ENCODE peak calls at places on chromosomes 2 and 18, in ten cellular contexts. J, L, F, Z, H, Q, V, G, D and T are unnamed samples.

GRCh38 chr18:48007955-48008701 is 77.7 kb upstream of the SMAD2 start:
- DNase-seq in J (no peak), L (peak; percentile 92), F (peak; percentile 49), Z (peak; percentile 84), H (peak; percentile 84), Q (peak; percentile 62), V (peak; percentile 16), G (peak; percentile 61), D (no peak), T (peak; percentile 70)

GRCh38 chr2:28904295-28904694 is 9.8 kb downstream of the WDR43 start:
- DNase-seq in J (no peak), L (no peak), F (no peak), Z (no peak), H (no peak), Q (peak; percentile 71), V (no peak), G (peak; percentile 53), D (no peak), T (peak; percentile 58)

GRCh38 chr2:71833855-71834554 is 313.7 kb downstream of the CYP26B1 start:
- DNase-seq in J (no peak), L (no peak), F (no peak), Z (no peak), H (no peak), Q (peak; percentile 44), V (no peak), G (peak; percentile 78), D (no peak), T (peak; percentile 98)

GRCh38 chr2:225438263-225438662 is 38.8 kb downstream of the NYAP2 start:
- DNase-seq in J (no peak), L (no peak), F (no peak), Z (no peak), H (no peak), Q (no peak), V (no peak), G (no peak), D (no peak), T (no peak)

GRCh38 chr18:58535340-58536186 is 93.3 kb downstream of the ALPK2 start:
- DNase-seq in J (no peak), L (no peak), F (no peak), Z (peak; percentile 70), H (no peak), Q (no peak), V (peak; percentile 43), G (no peak), D (no peak), T (no peak)

GRCh38 chr2:15749460-15750432 is 158.1 kb downstream of the DDX1 start:
- DNase-seq in J (no peak), L (peak; percentile 39), F (no peak), Z (no peak), H (no peak), Q (no peak), V (no peak), G (peak; percentile 24), D (no peak), T (no peak)

GRCh38 chr18:3791258-3791657 is 341.3 kb downstream of the TGIF1 start:
- DNase-seq in J (no peak), L (no peak), F (no peak), Z (no peak), H (no peak), Q (no peak), V (no peak), G (no peak), D (no peak), T (no peak)

GRCh38 chr2:26609839-26610277 is 31.3 kb downstream of the CIB4 start:
- DNase-seq in J (no peak), L (peak; percentile 20), F (peak; percentile 4), Z (no peak), H (no peak), Q (no peak), V (no peak), G (no peak), D (no peak), T (no peak)

GRCh38 chr18:48709371-48709770 is 170.5 kb downstream of the CTIF start:
- DNase-seq in J (no peak), L (no peak), F (no peak), Z (no peak), H (no peak), Q (no peak), V (no peak), G (no peak), D (no peak), T (no peak)

GRCh38 chr18:55235094-55235461 is 275.8 kb upstream of the CCDC68 start:
- DNase-seq in J (no peak), L (no peak), F (no peak), Z (no peak), H (no peak), Q (no peak), V (no peak), G (no peak), D (no peak), T (no peak)

GRCh38 chr2:20241973-20242726 is 17.2 kb upstream of the SDC1 start:
- DNase-seq in J (no peak), L (peak; percentile 67), F (peak; percentile 35), Z (peak; percentile 77), H (no peak), Q (no peak), V (no peak), G (no peak), D (no peak), T (no peak)

GRCh38 chr2:120343433-120344105 is 2.4 kb upstream of the INHBB start:
- DNase-seq in J (no peak), L (peak; percentile 90), F (peak; percentile 65), Z (peak; percentile 77), H (peak; percentile 71), Q (peak; percentile 88), V (peak; percentile 77), G (peak; percentile 88), D (peak; percentile 62), T (peak; percentile 74)

GRCh38 chr2:233766416-233766815 is 6.3 kb downstream of the UGT1A1 start:
- DNase-seq in J (no peak), L (no peak), F (no peak), Z (no peak), H (peak; percentile 42), Q (no peak), V (no peak), G (no peak), D (no peak), T (no peak)

GRCh38 chr18:36273347-36273746 is 24.2 kb upstream of the FHOD3 start:
- DNase-seq in J (no peak), L (no peak), F (no peak), Z (no peak), H (no peak), Q (no peak), V (no peak), G (no peak), D (no peak), T (no peak)

GRCh38 chr2:20544093-20544747 is 97.3 kb downstream of the RHOB start:
- DNase-seq in J (no peak), L (no peak), F (no peak), Z (no peak), H (no peak), Q (no peak), V (peak; percentile 37), G (no peak), D (no peak), T (no peak)

GRCh38 chr2:217471329-217471728 is 531.5 kb downstream of the TNS1 start:
- DNase-seq in J (no peak), L (no peak), F (no peak), Z (no peak), H (no peak), Q (peak; percentile 76), V (no peak), G (peak; percentile 71), D (no peak), T (peak; percentile 60)

GRCh38 chr2:239774933-239775622 is 250.1 kb downstream of the NDUFA10 start:
- DNase-seq in J (no peak), L (peak; percentile 14), F (no peak), Z (no peak), H (no peak), Q (no peak), V (no peak), G (no peak), D (no peak), T (no peak)

GRCh38 chr2:43831438-43832294 is 7.0 kb downstream of the ABCG5 start:
- DNase-seq in J (no peak), L (no peak), F (no peak), Z (no peak), H (peak; percentile 45), Q (no peak), V (no peak), G (no peak), D (no peak), T (no peak)

GRCh38 chr2:38171208-38171858 is 95.4 kb upstream of the CYP1B1 start:
- DNase-seq in J (no peak), L (no peak), F (no peak), Z (no peak), H (no peak), Q (no peak), V (no peak), G (no peak), D (no peak), T (no peak)

GRCh38 chr2:191565647-191566198 is 112.2 kb upstream of the NABP1 start:
- DNase-seq in J (peak; percentile 9), L (no peak), F (no peak), Z (no peak), H (no peak), Q (no peak), V (no peak), G (no peak), D (no peak), T (no peak)